ENCODE peak calls at places on chromosome 22, in six cellular contexts. C is IMR-90, V is mesendoderm, S is H1, Z is H9, H is neuronal stem cell. U is an unnamed sample.

GRCh38 chr22:24440718-24441405 is 13.5 kb downstream of the ADORA2A start:
- DNase-seq in C (no peak), V (no peak), S (no peak), Z (no peak), H (no peak), U (no peak)

GRCh38 chr22:48373626-48374173 is 1454.0 kb downstream of the BRD1 start:
- DNase-seq in C (no peak), V (no peak), S (peak), Z (no peak), H (no peak), U (no peak)

GRCh38 chr22:24170189-24170588 is 11.1 kb upstream of the SUSD2 start:
- DNase-seq in C (no peak), V (no peak), S (no peak), Z (no peak), H (no peak), U (no peak)

GRCh38 chr22:32444068-32444467 is 20.2 kb downstream of the BPIFC start:
- DNase-seq in C (no peak), V (peak), S (no peak), Z (peak), H (peak), U (no peak)

GRCh38 chr22:37242395-37242918 is 1.6 kb downstream of the RAC2 start:
- DNase-seq in C (peak), V (peak), S (no peak), Z (no peak), H (no peak), U (peak)

GRCh38 chr22:37559901-37560681 is at the start of gene CDC42EP1:
- DNase-seq in C (peak), V (peak), S (peak), Z (peak), H (no peak), U (peak)

GRCh38 chr22:26709617-26710390 is 52.4 kb downstream of the MIAT start:
- DNase-seq in C (peak), V (no peak), S (no peak), Z (no peak), H (no peak), U (peak)

GRCh38 chr22:20271114-20271994 is 3.2 kb upstream of the RTN4R start:
- DNase-seq in C (no peak), V (no peak), S (no peak), Z (no peak), H (no peak), U (no peak)

GRCh38 chr22:34036936-34037335 is 116.7 kb upstream of the LARGE1 start:
- DNase-seq in C (no peak), V (peak), S (no peak), Z (no peak), H (peak), U (no peak)

GRCh38 chr22:16989915-16990314 is 18.1 kb downstream of the GAB4 start:
- DNase-seq in C (no peak), V (no peak), S (no peak), Z (no peak), H (no peak), U (no peak)

GRCh38 chr22:17112491-17113042 is 8.6 kb downstream of the TMEM121B start:
- DNase-seq in C (no peak), V (no peak), S (no peak), Z (no peak), H (no peak), U (no peak)

GRCh38 chr22:32325811-32326237 is 31.8 kb upstream of the RFPL3 start:
- DNase-seq in C (no peak), V (no peak), S (peak), Z (peak), H (no peak), U (no peak)

GRCh38 chr22:46043816-46044717 is 67.1 kb upstream of the WNT7B start:
- DNase-seq in C (no peak), V (peak), S (peak), Z (peak), H (no peak), U (no peak)

GRCh38 chr22:17108256-17109112 is 12.7 kb downstream of the TMEM121B start:
- DNase-seq in C (no peak), V (no peak), S (no peak), Z (no peak), H (no peak), U (no peak)

GRCh38 chr22:29150701-29151100 is 55.0 kb upstream of the EMID1 start:
- DNase-seq in C (no peak), V (no peak), S (no peak), Z (no peak), H (no peak), U (no peak)

GRCh38 chr22:28283025-28283654 is 364.1 kb upstream of the PITPNB start:
- DNase-seq in C (peak), V (no peak), S (no peak), Z (no peak), H (no peak), U (no peak)

GRCh38 chr22:37229805-37230672 is 14.0 kb downstream of the RAC2 start:
- DNase-seq in C (peak), V (no peak), S (no peak), Z (no peak), H (no peak), U (peak)

GRCh38 chr22:27876684-27877083 is 42.4 kb downstream of the PITPNB start:
- DNase-seq in C (peak), V (no peak), S (no peak), Z (no peak), H (no peak), U (peak)

GRCh38 chr22:32123657-32124056 is 35.4 kb downstream of the C22orf42 start:
- DNase-seq in C (no peak), V (peak), S (peak), Z (peak), H (no peak), U (no peak)

GRCh38 chr22:36165161-36165560 is 4.6 kb upstream of the APOL3 start:
- DNase-seq in C (no peak), V (no peak), S (no peak), Z (no peak), H (no peak), U (no peak)

GRCh38 chr22:42317691-42318547 is 47.5 kb upstream of the TCF20 start:
- DNase-seq in C (no peak), V (no peak), S (no peak), Z (no peak), H (no peak), U (no peak)

GRCh38 chr22:27726344-27726725 is 75.2 kb downstream of the MN1 start:
- DNase-seq in C (no peak), V (no peak), S (no peak), Z (no peak), H (no peak), U (no peak)

GRCh38 chr22:37263966-37264887 is 18.1 kb upstream of the CYTH4 start:
- DNase-seq in C (no peak), V (no peak), S (no peak), Z (peak), H (no peak), U (no peak)

GRCh38 chr22:46936378-46936916 is 174.0 kb downstream of the TBC1D22A start:
- DNase-seq in C (no peak), V (no peak), S (peak), Z (no peak), H (no peak), U (no peak)

GRCh38 chr22:30932661-30933060 is 35.9 kb downstream of the MORC2 start:
- DNase-seq in C (no peak), V (no peak), S (no peak), Z (no peak), H (no peak), U (no peak)

GRCh38 chr22:32466496-32466895 is 2.2 kb upstream of the BPIFC start:
- DNase-seq in C (peak), V (no peak), S (no peak), Z (no peak), H (no peak), U (no peak)

GRCh38 chr22:25452116-25452700 is 112.3 kb upstream of the GRK3 start:
- DNase-seq in C (peak), V (no peak), S (no peak), Z (no peak), H (no peak), U (no peak)

GRCh38 chr22:37552560-37553163 is 7.6 kb upstream of the CDC42EP1 start:
- DNase-seq in C (peak), V (peak), S (peak), Z (peak), H (peak), U (peak)

GRCh38 chr22:48482771-48483170 is 1344.9 kb downstream of the BRD1 start:
- DNase-seq in C (no peak), V (no peak), S (no peak), Z (no peak), H (no peak), U (no peak)

GRCh38 chr22:30381250-30381649 is 6.0 kb downstream of the RNF215 start:
- DNase-seq in C (no peak), V (no peak), S (no peak), Z (no peak), H (no peak), U (no peak)

GRCh38 chr22:28711820-28712777 is 29.5 kb downstream of the CHEK2 start:
- DNase-seq in C (peak), V (peak), S (no peak), Z (no peak), H (no peak), U (peak)

GRCh38 chr22:37178350-37179125 is 9.5 kb downstream of the C1QTNF6 start:
- DNase-seq in C (no peak), V (no peak), S (no peak), Z (no peak), H (no peak), U (no peak)

GRCh38 chr22:36986242-36986821 is 32.9 kb downstream of the TST start:
- DNase-seq in C (no peak), V (peak), S (peak), Z (peak), H (no peak), U (no peak)

GRCh38 chr22:26642465-26643367 is 14.7 kb upstream of the MIAT start:
- DNase-seq in C (no peak), V (peak), S (peak), Z (peak), H (no peak), U (no peak)

GRCh38 chr22:28885939-28886338 is 2.6 kb downstream of the ZNRF3 start:
- DNase-seq in C (no peak), V (no peak), S (no peak), Z (no peak), H (no peak), U (no peak)

DNA sequence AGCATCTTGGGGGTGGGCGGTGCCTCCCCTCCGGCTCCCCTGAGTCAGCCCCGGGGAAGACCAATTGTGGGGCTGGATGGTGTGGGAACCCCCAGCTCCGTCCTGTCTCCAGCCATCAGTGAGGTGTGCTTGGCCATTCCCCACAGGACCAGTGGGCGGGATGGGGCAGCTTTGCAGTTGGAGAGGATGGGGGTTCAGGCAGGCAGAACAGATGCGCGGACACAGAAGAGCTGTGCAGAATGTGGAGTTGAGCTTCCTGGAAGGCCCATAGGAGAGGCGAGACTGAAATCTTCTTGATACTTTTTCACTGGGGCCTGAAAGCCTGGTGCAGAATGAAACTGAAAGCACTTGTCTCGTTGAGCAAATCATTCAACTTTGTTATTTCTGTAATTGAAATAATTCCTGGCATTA is 23.8 kb downstream of the PARVB start:
- DNase-seq in C (no peak), V (no peak), S (no peak), Z (no peak), H (no peak), U (no peak)
- H3K9ac ChIP-seq in C (no peak), V (no peak), S (no peak), Z (no peak), H (no peak), U (peak)

GRCh38 chr22:50022171-50022819 is 9.7 kb upstream of the IL17REL start:
- DNase-seq in C (no peak), V (no peak), S (no peak), Z (peak), H (no peak), U (no peak)
- H3K23ac ChIP-seq in C (no peak), V (no peak), S (no peak), Z (no peak), H (peak), U (no peak)

DNA sequence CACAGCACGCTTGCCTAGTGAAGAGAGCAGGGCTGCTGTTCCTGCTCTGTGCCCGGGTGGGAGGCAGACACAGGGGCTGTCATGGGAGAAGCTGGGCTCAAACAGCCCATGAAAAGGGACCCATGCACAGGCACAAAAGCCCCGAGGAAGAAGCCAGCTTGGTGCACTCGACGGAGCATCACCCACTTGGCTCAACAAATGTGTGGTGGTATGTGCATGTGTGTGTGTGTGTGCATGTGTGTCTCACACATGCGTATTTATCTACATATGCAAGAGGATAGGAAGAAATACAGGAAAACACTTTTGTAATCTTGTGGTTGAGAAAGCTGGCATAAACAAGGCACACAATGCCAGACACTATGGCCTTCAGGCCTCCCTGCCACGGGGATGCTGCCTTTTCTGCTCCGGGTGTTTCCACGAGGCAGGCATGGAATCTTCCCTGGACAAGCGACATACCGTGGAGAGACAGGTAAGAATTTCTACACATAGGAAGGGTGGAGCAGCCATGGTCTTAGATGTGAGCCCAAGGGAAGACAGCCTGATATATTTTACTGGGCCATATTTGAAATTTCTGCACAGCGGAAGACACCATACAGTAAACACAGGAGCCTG is 4.9 kb upstream of the APOBEC3A start:
- DNase-seq in C (no peak), V (no peak), S (no peak), Z (no peak), H (no peak), U (no peak)
- H3K27ac ChIP-seq in C (no peak), V (no peak), S (no peak), Z (no peak), H (no peak), U (no peak)

GRCh38 chr22:44913198-44913983 is 96.4 kb downstream of the PHF21B start:
- DNase-seq in C (no peak), V (no peak), S (no peak), Z (no peak), H (no peak), U (no peak)

GRCh38 chr22:44909241-44909640 is 100.6 kb downstream of the PHF21B start:
- DNase-seq in C (no peak), V (no peak), S (no peak), Z (no peak), H (no peak), U (no peak)

GRCh38 chr22:44906248-44906936 is 103.4 kb downstream of the PHF21B start:
- DNase-seq in C (no peak), V (no peak), S (no peak), Z (no peak), H (no peak), U (no peak)

GRCh38 chr22:44906999-44907644 is 102.7 kb downstream of the PHF21B start:
- DNase-seq in C (no peak), V (no peak), S (no peak), Z (no peak), H (no peak), U (no peak)

DNA sequence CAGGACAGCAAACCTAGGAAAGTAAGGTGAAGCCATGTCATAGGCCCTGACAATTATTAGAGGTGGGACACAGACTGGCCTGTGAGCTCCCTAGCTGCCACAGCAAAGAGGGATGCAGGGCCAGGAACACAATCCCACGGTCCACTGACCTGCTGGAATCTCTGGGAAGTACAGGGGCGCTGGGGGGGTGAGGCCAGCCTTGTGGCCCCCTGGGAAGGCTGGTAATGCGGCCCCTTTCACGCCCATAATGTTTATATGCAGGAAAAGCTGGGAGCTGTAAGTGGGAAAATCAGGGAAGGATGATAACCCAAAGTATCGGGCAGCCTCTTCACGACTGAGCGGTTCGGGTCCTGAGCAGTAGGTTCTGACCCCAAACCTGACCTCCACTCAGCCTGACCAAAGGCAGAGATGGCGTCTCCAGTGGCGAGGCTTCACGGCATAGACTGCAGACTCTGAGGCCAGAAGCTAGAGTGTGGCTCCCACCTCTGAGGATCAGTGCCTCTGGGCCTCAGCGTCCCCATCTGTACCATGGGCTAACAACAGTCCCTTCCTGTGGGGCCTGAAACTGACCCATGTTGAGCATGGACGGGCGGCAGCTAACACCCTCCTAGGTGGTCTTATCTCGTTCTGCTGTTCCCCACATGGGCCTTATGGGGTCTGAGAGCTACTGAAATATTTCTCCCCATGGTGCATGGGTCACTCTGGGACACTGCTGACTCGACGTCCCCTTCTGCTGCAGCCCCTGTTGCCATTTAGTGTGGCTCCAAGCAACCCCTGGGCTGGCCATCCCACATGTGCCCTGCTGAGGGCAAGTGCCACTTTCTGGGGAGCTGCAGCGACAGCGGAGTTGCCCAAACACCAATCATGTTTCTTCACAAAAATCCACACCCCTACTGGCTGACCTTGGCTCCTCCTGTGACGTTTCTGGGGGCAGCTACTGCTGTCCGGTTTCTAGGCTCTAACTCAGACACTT is 101.8 kb downstream of the PHF21B start:
- DNase-seq in C (no peak), V (no peak), S (no peak), Z (no peak), H (no peak), U (no peak)
- H3K9ac ChIP-seq in C (no peak), V (no peak), S (no peak), Z (no peak), H (no peak), U (no peak)

DNA sequence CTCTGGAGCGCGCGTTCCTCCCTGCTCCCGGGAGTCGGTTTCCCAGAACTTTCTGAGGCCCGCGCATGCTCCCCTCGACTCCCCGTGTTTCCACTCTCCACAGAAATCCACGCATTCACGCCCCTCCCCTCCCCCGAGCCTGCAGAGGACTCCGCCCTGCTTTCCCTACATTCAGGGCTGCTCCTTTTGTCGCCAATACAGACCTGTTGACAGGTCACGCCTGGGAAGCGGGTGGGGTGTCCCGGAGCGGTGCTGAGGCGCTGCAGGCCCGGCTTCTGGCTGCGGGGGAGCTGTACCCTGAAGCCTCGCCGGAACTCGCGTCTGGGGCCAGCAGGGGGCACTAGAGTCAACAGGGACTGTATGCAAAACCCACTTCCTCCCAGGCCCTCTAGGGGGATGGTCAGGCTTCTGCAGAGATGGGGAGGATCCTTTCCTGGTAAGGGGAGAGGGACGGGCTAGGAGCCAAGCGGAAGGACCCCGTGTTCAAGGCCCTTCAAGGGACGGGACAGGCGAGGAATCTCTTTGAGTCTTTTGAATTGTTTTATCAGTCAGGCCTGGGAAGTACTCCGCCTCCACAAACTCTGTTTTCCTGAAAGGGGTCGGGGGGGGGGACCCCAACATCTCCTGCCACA is at the start of gene PRAME:
- DNase-seq in C (peak), V (peak), S (peak), Z (peak), H (peak), U (peak)
- H3K23ac ChIP-seq in C (no peak), V (no peak), S (no peak), Z (no peak), H (peak), U (no peak)

U was measured in mesenchymal stem cell.